ENCODE peak calls at places on chromosomes 4 and X, in five cellular contexts. One of them, this sample, is unnamed.

GRCh38 chr4:80045831-80046230 is 27.2 kb downstream of the ANTXR2 start:
- DNase-seq in dorsolateral prefrontal cortex: no peak
- DNase-seq in lower lobe of right lung: no peak
- DNase-seq in heart left ventricle: no peak
- DNase-seq in HCT116: no peak
- DNase-seq in this sample: no peak

GRCh38 chrX:96611619-96612362 is 72.9 kb upstream of the DIAPH2 start:
- DNase-seq in dorsolateral prefrontal cortex: no peak
- DNase-seq in lower lobe of right lung: no peak
- DNase-seq in heart left ventricle: no peak
- DNase-seq in HCT116: no peak
- DNase-seq in this sample: no peak

GRCh38 chrX:39425124-39425806 is 624.0 kb downstream of the MID1IP1 start:
- DNase-seq in dorsolateral prefrontal cortex: no peak
- DNase-seq in lower lobe of right lung: no peak
- DNase-seq in heart left ventricle: no peak
- DNase-seq in HCT116: no peak
- DNase-seq in this sample: no peak

GRCh38 chrX:46325312-46325877 is 219.8 kb downstream of the ZNF674 start:
- DNase-seq in dorsolateral prefrontal cortex: no peak
- DNase-seq in lower lobe of right lung: peak
- DNase-seq in heart left ventricle: no peak
- DNase-seq in HCT116: peak
- DNase-seq in this sample: peak

GRCh38 chr4:88318751-88319350 is 34.5 kb upstream of the PPM1K start:
- DNase-seq in dorsolateral prefrontal cortex: no peak
- DNase-seq in lower lobe of right lung: no peak
- DNase-seq in heart left ventricle: no peak
- DNase-seq in HCT116: no peak
- DNase-seq in this sample: peak

GRCh38 chrX:2500681-2501151 is at the start of the genes DHRSX and ZBED1:
- DNase-seq in dorsolateral prefrontal cortex: no peak
- DNase-seq in lower lobe of right lung: peak
- DNase-seq in heart left ventricle: peak
- DNase-seq in HCT116: no peak
- DNase-seq in this sample: peak

GRCh38 chr4:51868449-51868847 is 25.5 kb downstream of the DCUN1D4 start:
- DNase-seq in dorsolateral prefrontal cortex: no peak
- DNase-seq in lower lobe of right lung: no peak
- DNase-seq in heart left ventricle: no peak
- DNase-seq in HCT116: no peak
- DNase-seq in this sample: no peak

GRCh38 chr4:2755821-2756690 is at the start of gene TNIP2:
- DNase-seq in dorsolateral prefrontal cortex: peak
- DNase-seq in lower lobe of right lung: peak
- DNase-seq in heart left ventricle: peak
- DNase-seq in HCT116: no peak
- DNase-seq in this sample: peak

GRCh38 chrX:8139713-8140112 is 31.4 kb downstream of the VCX2 start:
- DNase-seq in dorsolateral prefrontal cortex: no peak
- DNase-seq in lower lobe of right lung: peak
- DNase-seq in heart left ventricle: no peak
- DNase-seq in HCT116: no peak
- DNase-seq in this sample: peak

GRCh38 chr4:93478805-93479204 is 349.7 kb upstream of the ATOH1 start:
- DNase-seq in dorsolateral prefrontal cortex: no peak
- DNase-seq in lower lobe of right lung: no peak
- DNase-seq in heart left ventricle: no peak
- DNase-seq in HCT116: no peak
- DNase-seq in this sample: no peak

GRCh38 chr4:14701896-14702295 is 300.4 kb upstream of the CPEB2 start:
- DNase-seq in dorsolateral prefrontal cortex: no peak
- DNase-seq in lower lobe of right lung: no peak
- DNase-seq in heart left ventricle: no peak
- DNase-seq in HCT116: no peak
- DNase-seq in this sample: peak

GRCh38 chr4:183905081-183905592 is at the start of gene STOX2:
- DNase-seq in dorsolateral prefrontal cortex: peak
- DNase-seq in lower lobe of right lung: peak
- DNase-seq in heart left ventricle: peak
- DNase-seq in HCT116: no peak
- DNase-seq in this sample: peak

GRCh38 chr4:68062501-68062900 is 67.2 kb downstream of the TMPRSS11F start:
- DNase-seq in dorsolateral prefrontal cortex: no peak
- DNase-seq in lower lobe of right lung: no peak
- DNase-seq in heart left ventricle: no peak
- DNase-seq in HCT116: no peak
- DNase-seq in this sample: no peak

GRCh38 chr4:164012396-164013027 is 518.0 kb downstream of the TMA16 start:
- DNase-seq in dorsolateral prefrontal cortex: peak
- DNase-seq in lower lobe of right lung: no peak
- DNase-seq in heart left ventricle: no peak
- DNase-seq in HCT116: peak
- DNase-seq in this sample: no peak

GRCh38 chr4:31682796-31683195 is 962.6 kb downstream of the PCDH7 start:
- DNase-seq in dorsolateral prefrontal cortex: no peak
- DNase-seq in lower lobe of right lung: no peak
- DNase-seq in heart left ventricle: no peak
- DNase-seq in HCT116: no peak
- DNase-seq in this sample: no peak

GRCh38 chrX:83508006-83508405 is at the start of gene POU3F4:
- DNase-seq in dorsolateral prefrontal cortex: peak
- DNase-seq in lower lobe of right lung: no peak
- DNase-seq in heart left ventricle: no peak
- DNase-seq in HCT116: no peak
- DNase-seq in this sample: no peak

GRCh38 chr4:172055046-172055445 is 241.8 kb downstream of the GALNTL6 start:
- DNase-seq in dorsolateral prefrontal cortex: no peak
- DNase-seq in lower lobe of right lung: no peak
- DNase-seq in heart left ventricle: no peak
- DNase-seq in HCT116: no peak
- DNase-seq in this sample: no peak

GRCh38 chrX:48835524-48836329 is at the start of gene PCSK1N:
- DNase-seq in dorsolateral prefrontal cortex: no peak
- DNase-seq in lower lobe of right lung: no peak
- DNase-seq in heart left ventricle: no peak
- DNase-seq in HCT116: no peak
- DNase-seq in this sample: no peak

GRCh38 chr4:69049860-69050259 is 46.4 kb upstream of the UGT2B7 start:
- DNase-seq in dorsolateral prefrontal cortex: no peak
- DNase-seq in lower lobe of right lung: no peak
- DNase-seq in heart left ventricle: no peak
- DNase-seq in HCT116: no peak
- DNase-seq in this sample: no peak

GRCh38 chr4:56506110-56506705 is 617 bp downstream of the ARL9 start:
- DNase-seq in dorsolateral prefrontal cortex: no peak
- DNase-seq in lower lobe of right lung: no peak
- DNase-seq in heart left ventricle: no peak
- DNase-seq in HCT116: no peak
- DNase-seq in this sample: no peak

GRCh38 chr4:160020804-160021203 is 917.9 kb downstream of the RAPGEF2 start:
- DNase-seq in dorsolateral prefrontal cortex: no peak
- DNase-seq in lower lobe of right lung: no peak
- DNase-seq in heart left ventricle: no peak
- DNase-seq in HCT116: no peak
- DNase-seq in this sample: no peak

GRCh38 chr4:81180916-81181315 is 34.1 kb downstream of the PRKG2 start:
- DNase-seq in dorsolateral prefrontal cortex: no peak
- DNase-seq in lower lobe of right lung: no peak
- DNase-seq in heart left ventricle: no peak
- DNase-seq in HCT116: no peak
- DNase-seq in this sample: no peak

GRCh38 chrX:50765986-50766385 is 48.0 kb downstream of the SHROOM4 start:
- DNase-seq in dorsolateral prefrontal cortex: no peak
- DNase-seq in lower lobe of right lung: no peak
- DNase-seq in heart left ventricle: no peak
- DNase-seq in HCT116: no peak
- DNase-seq in this sample: no peak

GRCh38 chr4:6916587-6917444 is 7.2 kb downstream of the TBC1D14 start:
- DNase-seq in dorsolateral prefrontal cortex: no peak
- DNase-seq in lower lobe of right lung: peak
- DNase-seq in heart left ventricle: no peak
- DNase-seq in HCT116: peak
- DNase-seq in this sample: peak

GRCh38 chr4:184826315-184827266 is 823 bp upstream of the ACSL1 start:
- DNase-seq in dorsolateral prefrontal cortex: no peak
- DNase-seq in lower lobe of right lung: peak
- DNase-seq in heart left ventricle: no peak
- DNase-seq in HCT116: no peak
- DNase-seq in this sample: no peak

GRCh38 chrX:152642931-152643525 is 5.3 kb downstream of the GABRQ start:
- DNase-seq in dorsolateral prefrontal cortex: peak
- DNase-seq in lower lobe of right lung: no peak
- DNase-seq in heart left ventricle: no peak
- DNase-seq in HCT116: no peak
- DNase-seq in this sample: no peak

GRCh38 chrX:35104626-35105025 is 162.0 kb downstream of the FAM47B start:
- DNase-seq in dorsolateral prefrontal cortex: no peak
- DNase-seq in lower lobe of right lung: no peak
- DNase-seq in heart left ventricle: no peak
- DNase-seq in HCT116: no peak
- DNase-seq in this sample: no peak

GRCh38 chr4:125244848-125245450 is 69.8 kb upstream of the FAT4 start:
- DNase-seq in dorsolateral prefrontal cortex: no peak
- DNase-seq in lower lobe of right lung: no peak
- DNase-seq in heart left ventricle: no peak
- DNase-seq in HCT116: no peak
- DNase-seq in this sample: no peak

GRCh38 chr4:76950052-76950845 is 697 bp downstream of the SEPTIN11 start:
- DNase-seq in dorsolateral prefrontal cortex: peak
- DNase-seq in lower lobe of right lung: peak
- DNase-seq in heart left ventricle: peak
- DNase-seq in HCT116: no peak
- DNase-seq in this sample: peak

GRCh38 chr4:146029147-146029546 is 90.5 kb upstream of the ZNF827 start:
- DNase-seq in dorsolateral prefrontal cortex: no peak
- DNase-seq in lower lobe of right lung: no peak
- DNase-seq in heart left ventricle: no peak
- DNase-seq in HCT116: no peak
- DNase-seq in this sample: no peak

GRCh38 chrX:57156397-57157049 is 19.3 kb upstream of the SPIN2A start:
- DNase-seq in dorsolateral prefrontal cortex: peak
- DNase-seq in lower lobe of right lung: no peak
- DNase-seq in heart left ventricle: no peak
- DNase-seq in HCT116: peak
- DNase-seq in this sample: peak

GRCh38 chr4:108166441-108167315 is 2.1 kb downstream of the LEF1 start:
- DNase-seq in dorsolateral prefrontal cortex: no peak
- DNase-seq in lower lobe of right lung: no peak
- DNase-seq in heart left ventricle: peak
- DNase-seq in HCT116: no peak
- DNase-seq in this sample: no peak

GRCh38 chr4:107392951-107393350 is 327.1 kb downstream of the PAPSS1 start:
- DNase-seq in dorsolateral prefrontal cortex: no peak
- DNase-seq in lower lobe of right lung: no peak
- DNase-seq in heart left ventricle: no peak
- DNase-seq in HCT116: no peak
- DNase-seq in this sample: no peak

GRCh38 chr4:8167815-8168214 is 9.2 kb upstream of the ABLIM2 start:
- DNase-seq in dorsolateral prefrontal cortex: no peak
- DNase-seq in lower lobe of right lung: peak
- DNase-seq in heart left ventricle: peak
- DNase-seq in HCT116: no peak
- DNase-seq in this sample: peak

GRCh38 chrX:44183329-44183728 is 160.1 kb downstream of the EFHC2 start:
- DNase-seq in dorsolateral prefrontal cortex: no peak
- DNase-seq in lower lobe of right lung: no peak
- DNase-seq in heart left ventricle: no peak
- DNase-seq in HCT116: no peak
- DNase-seq in this sample: peak